ENCODE peak calls at places on chromosomes 12 and 14, in eight cellular contexts. P, V, Y, N, D, Q, L and X are unnamed samples.

GRCh38 chr12:94186461-94187237 is 38.3 kb downstream of the PLXNC1 start:
- DNase-seq in P (no peak), V (no peak), Y (peak; percentile 91), N (no peak), D (no peak), Q (peak; percentile 53), L (no peak), X (peak; percentile 75)

GRCh38 chr14:50601405-50601804 is 41.5 kb downstream of the ATL1 start:
- DNase-seq in P (no peak), V (no peak), Y (no peak), N (no peak), D (no peak), Q (no peak), L (no peak), X (no peak)

GRCh38 chr12:93530358-93530757 is 42.1 kb upstream of the SOCS2 start:
- DNase-seq in P (no peak), V (no peak), Y (no peak), N (no peak), D (no peak), Q (no peak), L (no peak), X (no peak)

GRCh38 chr14:91381801-91382670 is 35.6 kb downstream of the CCDC88C start:
- DNase-seq in P (no peak), V (no peak), Y (no peak), N (no peak), D (peak; percentile 80), Q (no peak), L (no peak), X (no peak)

GRCh38 chr12:131372706-131373195 is 338.1 kb upstream of the SFSWAP start:
- DNase-seq in P (no peak), V (no peak), Y (no peak), N (no peak), D (no peak), Q (no peak), L (no peak), X (peak; percentile 14)

GRCh38 chr12:119448737-119449136 is 114.2 kb downstream of the CCDC60 start:
- DNase-seq in P (no peak), V (no peak), Y (no peak), N (no peak), D (no peak), Q (no peak), L (no peak), X (no peak)

GRCh38 chr14:71932229-71932951 is at the start of gene RGS6:
- DNase-seq in P (no peak), V (peak; percentile 13), Y (peak; percentile 82), N (peak; percentile 41), D (peak; percentile 59), Q (peak; percentile 34), L (no peak), X (no peak)

GRCh38 chr12:116863275-116863767 is 17.9 kb downstream of the HRK start:
- DNase-seq in P (peak; percentile 65), V (no peak), Y (peak; percentile 79), N (peak; percentile 24), D (peak; percentile 44), Q (no peak), L (no peak), X (no peak)

GRCh38 chr12:76696186-76696585 is 67.7 kb upstream of the ZDHHC17 start:
- DNase-seq in P (no peak), V (no peak), Y (no peak), N (no peak), D (peak; percentile 73), Q (no peak), L (no peak), X (no peak)

GRCh38 chr12:93539821-93540220 is 32.7 kb upstream of the SOCS2 start:
- DNase-seq in P (no peak), V (no peak), Y (no peak), N (no peak), D (no peak), Q (no peak), L (no peak), X (no peak)

GRCh38 chr12:63018273-63018672 is 83.3 kb upstream of the PPM1H start:
- DNase-seq in P (peak; percentile 24), V (no peak), Y (no peak), N (no peak), D (no peak), Q (no peak), L (no peak), X (no peak)

GRCh38 chr12:16112626-16113560 is 164.6 kb downstream of the SLC15A5 start:
- DNase-seq in P (no peak), V (peak; percentile 38), Y (peak; percentile 43), N (no peak), D (peak; percentile 24), Q (no peak), L (no peak), X (no peak)

GRCh38 chr14:84228702-84229101 is 1301.2 kb upstream of the FLRT2 start:
- DNase-seq in P (peak; percentile 5), V (no peak), Y (no peak), N (no peak), D (no peak), Q (no peak), L (no peak), X (no peak)

GRCh38 chr12:124764451-124764850 is 99.2 kb downstream of the SCARB1 start:
- DNase-seq in P (no peak), V (no peak), Y (peak; percentile 61), N (peak; percentile 74), D (peak; percentile 75), Q (peak; percentile 61), L (no peak), X (no peak)

GRCh38 chr12:53252349-53252916 is 15.7 kb upstream of the ESPL1 start:
- DNase-seq in P (no peak), V (no peak), Y (no peak), N (no peak), D (no peak), Q (peak; percentile 23), L (no peak), X (peak; percentile 71)

GRCh38 chr12:49905718-49906314 is 2.1 kb upstream of the FAIM2 start:
- DNase-seq in P (no peak), V (no peak), Y (no peak), N (no peak), D (no peak), Q (no peak), L (no peak), X (peak; percentile 54)

GRCh38 chr12:57452937-57453509 is 2.1 kb upstream of the INHBE start:
- DNase-seq in P (peak; percentile 47), V (peak; percentile 65), Y (peak; percentile 94), N (peak; percentile 76), D (peak; percentile 92), Q (peak; percentile 80), L (no peak), X (peak; percentile 89)

GRCh38 chr12:6476496-6476895 is 6.0 kb upstream of the VAMP1 start:
- DNase-seq in P (peak; percentile 46), V (no peak), Y (no peak), N (no peak), D (no peak), Q (no peak), L (no peak), X (no peak)

GRCh38 chr12:102169922-102170698 is 27.5 kb downstream of the PMCH start:
- DNase-seq in P (no peak), V (no peak), Y (no peak), N (no peak), D (peak; percentile 11), Q (no peak), L (no peak), X (no peak)

GRCh38 chr12:82896979-82897378 is 210.3 kb downstream of the TMTC2 start:
- DNase-seq in P (no peak), V (no peak), Y (no peak), N (no peak), D (no peak), Q (no peak), L (no peak), X (no peak)

GRCh38 chr12:64810831-64811230 is 13.6 kb upstream of the TBC1D30 start:
- DNase-seq in P (no peak), V (no peak), Y (no peak), N (no peak), D (no peak), Q (no peak), L (no peak), X (no peak)

GRCh38 chr14:69631509-69631908 is 20.1 kb downstream of the SUSD6 start:
- DNase-seq in P (no peak), V (no peak), Y (no peak), N (no peak), D (no peak), Q (no peak), L (no peak), X (no peak)

GRCh38 chr12:122920687-122921086 is 24.8 kb upstream of the VPS37B start:
- DNase-seq in P (no peak), V (no peak), Y (no peak), N (no peak), D (no peak), Q (no peak), L (no peak), X (no peak)

GRCh38 chr12:71415336-71416231 is 24.0 kb upstream of the LGR5 start:
- DNase-seq in P (peak; percentile 41), V (peak; percentile 48), Y (no peak), N (no peak), D (peak; percentile 38), Q (no peak), L (no peak), X (no peak)

GRCh38 chr12:21308785-21309184 is 25.9 kb downstream of the SLCO1A2 start:
- DNase-seq in P (no peak), V (no peak), Y (no peak), N (no peak), D (no peak), Q (no peak), L (no peak), X (no peak)

GRCh38 chr12:93850476-93850875 is 173.3 kb downstream of the CRADD start:
- DNase-seq in P (no peak), V (no peak), Y (no peak), N (no peak), D (no peak), Q (no peak), L (no peak), X (no peak)

GRCh38 chr14:92323031-92323915 is at the start of gene SLC24A4:
- DNase-seq in P (no peak), V (no peak), Y (peak; percentile 56), N (no peak), D (peak; percentile 69), Q (no peak), L (no peak), X (no peak)

GRCh38 chr14:60721331-60722162 is 2.6 kb downstream of the SIX4 start:
- DNase-seq in P (no peak), V (peak; percentile 41), Y (peak; percentile 83), N (peak; percentile 59), D (peak; percentile 80), Q (no peak), L (no peak), X (peak; percentile 68)

GRCh38 chr12:131702573-131702877 is 8.4 kb upstream of the SFSWAP start:
- DNase-seq in P (no peak), V (no peak), Y (no peak), N (no peak), D (no peak), Q (no peak), L (no peak), X (no peak)

GRCh38 chr14:71371711-71372396 is 464.6 kb downstream of the PCNX1 start:
- DNase-seq in P (peak; percentile 39), V (no peak), Y (no peak), N (no peak), D (no peak), Q (no peak), L (no peak), X (no peak)

GRCh38 chr12:9925746-9926393 is 6.3 kb downstream of the CLEC2A start:
- DNase-seq in P (peak; percentile 18), V (no peak), Y (peak; percentile 25), N (peak; percentile 27), D (peak; percentile 15), Q (no peak), L (no peak), X (no peak)